ENCODE peak calls at places on chromosomes 6 and 20, in six cellular contexts. C, J, A, B, V and K are unnamed samples.

GRCh38 chr20:21102691-21103311 is 3.4 kb downstream of the LINC00237 start:
- DNase-seq in C (no peak), A (peak), B (peak), J (peak), V (peak), K (no peak)

GRCh38 chr20:1389703-1390385 is 3.0 kb downstream of the FKBP1A start:
- DNase-seq in B (no peak), A (no peak), J (no peak), V (no peak), C (no peak), K (no peak)

GRCh38 chr6:13814938-13815575 is 700 bp upstream of the MCUR1 start:
- DNase-seq in A (no peak), V (no peak), J (no peak), B (no peak), C (no peak), K (no peak)

GRCh38 chr20:57451759-57452661 is 60.8 kb downstream of the RBM38 start:
- DNase-seq in J (no peak), A (no peak), C (peak), V (no peak), B (no peak), K (no peak)

GRCh38 chr6:144165784-144166183 is 15.5 kb downstream of the STX11 start:
- DNase-seq in J (no peak), A (no peak), C (no peak), V (no peak), B (no peak), K (no peak)

GRCh38 chr6:223763-224162 is 68.5 kb upstream of the DUSP22 start:
- DNase-seq in J (no peak), V (no peak), B (peak), C (no peak), A (no peak), K (no peak)

GRCh38 chr6:89528865-89529264 is 95.9 kb downstream of the ANKRD6 start:
- DNase-seq in A (no peak), C (no peak), B (no peak), V (no peak), J (no peak), K (no peak)

GRCh38 chr6:131651782-131652181 is 14.7 kb downstream of the ENPP3 start:
- DNase-seq in J (no peak), V (no peak), C (no peak), A (no peak), B (no peak), K (no peak)

GRCh38 chr20:41347523-41348429 is 7.2 kb downstream of the LPIN3 start:
- DNase-seq in C (no peak), B (no peak), A (no peak), V (no peak), J (no peak), K (no peak)

GRCh38 chr6:108621117-108621516 is 60.4 kb downstream of the FOXO3 start:
- DNase-seq in C (no peak), B (peak), A (no peak), J (no peak), V (peak), K (peak)

GRCh38 chr6:159104931-159105330 is 60.1 kb upstream of the TAGAP start:
- DNase-seq in J (no peak), B (no peak), V (no peak), A (no peak), C (no peak), K (no peak)

GRCh38 chr6:134295953-134296553 is 21.9 kb downstream of the SGK1 start:
- DNase-seq in A (no peak), B (peak), J (peak), V (peak), C (peak), K (peak)

GRCh38 chr6:165119231-165120020 is 190.0 kb downstream of the C6orf118 start:
- DNase-seq in V (no peak), A (peak), J (no peak), B (no peak), C (no peak), K (no peak)

GRCh38 chr6:20900396-20901160 is 366.3 kb downstream of the CDKAL1 start:
- DNase-seq in J (no peak), A (no peak), V (no peak), B (no peak), C (no peak), K (no peak)

GRCh38 chr6:138956244-138956924 is 31.7 kb downstream of the REPS1 start:
- DNase-seq in J (no peak), A (no peak), V (no peak), C (no peak), B (no peak), K (no peak)

GRCh38 chr6:55668625-55669024 is 89.6 kb upstream of the HMGCLL1 start:
- DNase-seq in A (no peak), B (no peak), C (no peak), V (no peak), J (peak), K (no peak)

GRCh38 chr6:125839471-125839870 is 48.7 kb downstream of the NCOA7 start:
- DNase-seq in B (no peak), V (no peak), C (no peak), A (no peak), J (no peak), K (no peak)

GRCh38 chr6:137982418-137983189 is 115.5 kb downstream of the TNFAIP3 start:
- DNase-seq in V (no peak), J (no peak), C (no peak), A (no peak), B (no peak), K (no peak)

GRCh38 chr6:151690768-151691562 is 116.5 kb upstream of the ESR1 start:
- DNase-seq in B (no peak), C (no peak), J (no peak), A (no peak), V (no peak), K (no peak)

GRCh38 chr20:38275815-38276550 is 15.4 kb upstream of the KIAA1755 start:
- DNase-seq in J (no peak), C (no peak), V (no peak), B (peak), A (no peak), K (peak)

GRCh38 chr6:4962905-4963304 is 40.9 kb downstream of the RPP40 start:
- DNase-seq in V (no peak), A (no peak), C (no peak), J (no peak), B (no peak), K (no peak)

GRCh38 chr20:51022227-51022802 is 592 bp downstream of the KCNG1 start:
- DNase-seq in B (no peak), J (no peak), C (no peak), A (no peak), V (no peak), K (no peak)

GRCh38 chr6:108581237-108581931 is 20.7 kb downstream of the FOXO3 start:
- DNase-seq in C (no peak), B (no peak), A (no peak), V (peak), J (peak), K (no peak)

GRCh38 chr6:108947114-108947854 is 99.1 kb downstream of the ARMC2 start:
- DNase-seq in A (no peak), V (peak), C (peak), B (no peak), J (peak), K (peak)

GRCh38 chr6:111938710-111939109 is 65.5 kb upstream of the FYN start:
- DNase-seq in J (no peak), A (no peak), C (no peak), V (no peak), B (no peak), K (no peak)

GRCh38 chr6:29908341-29908662 is 34.0 kb upstream of the HLA-A start:
- DNase-seq in V (no peak), A (no peak), B (peak), J (no peak), C (no peak), K (no peak)

GRCh38 chr6:130624046-130624445 is 203.2 kb upstream of the SMLR1 start:
- DNase-seq in V (no peak), A (no peak), B (no peak), J (no peak), C (no peak), K (no peak)

GRCh38 chr6:138999949-139000725 is 12.1 kb upstream of the REPS1 start:
- DNase-seq in B (no peak), A (no peak), V (no peak), C (no peak), J (no peak), K (no peak)

GRCh38 chr6:153031335-153031955 is 28.9 kb upstream of the MTRF1L start:
- DNase-seq in C (no peak), A (no peak), V (no peak), B (no peak), J (no peak), K (no peak)

GRCh38 chr6:28884423-28885148 is 39.2 kb downstream of the TRIM27 start:
- DNase-seq in V (no peak), J (no peak), B (no peak), C (no peak), A (no peak), K (no peak)
- H3K4me3 ChIP-seq in V (no peak), J (no peak), B (peak), C (no peak), A (no peak), K (no peak)

DNA sequence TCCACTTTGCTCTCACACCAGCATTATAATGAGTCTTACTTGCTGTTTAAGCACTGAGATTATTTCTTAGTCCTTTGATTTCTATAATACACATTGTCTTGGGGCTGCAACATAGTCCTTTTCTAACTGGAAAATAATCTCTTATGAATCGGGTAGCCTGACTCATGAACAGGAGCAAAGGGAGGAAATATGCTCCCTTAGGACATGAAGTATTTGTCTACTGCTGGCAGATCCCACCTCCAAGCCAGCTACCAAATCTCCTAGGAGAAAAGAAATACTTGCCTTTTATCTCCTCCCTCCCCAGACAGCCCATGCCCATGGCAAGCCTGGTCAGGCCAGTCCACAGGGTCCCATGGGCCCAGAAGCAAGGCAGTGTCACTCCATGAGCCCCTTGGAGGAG is 37.0 kb upstream of the SLC4A11 start:
- DNase-seq in V (no peak), C (no peak), A (no peak), B (no peak), J (no peak), K (no peak)
- TF ChIP-seq CTCF in V (no peak), C (no peak), A (no peak), B (no peak), J (no peak), K (no peak)

GRCh38 chr20:53579266-53579580 is 14.4 kb downstream of the ZNF217 start:
- DNase-seq in C (no peak), A (no peak), V (no peak), B (no peak), J (no peak), K (no peak)
- H3K4me3 ChIP-seq in C (peak), A (peak), V (no peak), B (peak), J (no peak), K (no peak)

DNA sequence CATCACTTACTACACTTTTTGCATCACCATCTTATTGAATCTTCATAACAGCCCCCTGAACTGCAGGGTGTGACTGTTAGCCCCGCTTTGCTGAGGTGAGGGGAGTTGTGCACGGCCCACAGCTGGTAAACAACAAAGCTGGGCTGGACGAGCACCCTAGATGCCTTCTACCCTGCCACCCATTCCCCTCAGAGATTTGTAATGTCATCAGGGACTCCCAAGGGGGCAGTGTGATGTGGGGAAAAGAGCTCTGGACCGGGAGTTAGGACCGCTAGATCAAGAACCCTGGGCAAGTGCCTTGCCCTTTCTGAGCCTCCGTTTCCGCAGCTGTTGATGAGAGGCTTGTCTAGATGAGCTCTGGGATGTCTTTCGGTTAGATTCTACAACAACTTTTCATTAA is 20.9 kb downstream of the PKIG start:
- DNase-seq in C (no peak), J (no peak), V (peak), B (no peak), A (peak), K (no peak)
- TF ChIP-seq CTCF in C (no peak), J (no peak), V (no peak), B (no peak), A (peak), K (no peak)

DNA sequence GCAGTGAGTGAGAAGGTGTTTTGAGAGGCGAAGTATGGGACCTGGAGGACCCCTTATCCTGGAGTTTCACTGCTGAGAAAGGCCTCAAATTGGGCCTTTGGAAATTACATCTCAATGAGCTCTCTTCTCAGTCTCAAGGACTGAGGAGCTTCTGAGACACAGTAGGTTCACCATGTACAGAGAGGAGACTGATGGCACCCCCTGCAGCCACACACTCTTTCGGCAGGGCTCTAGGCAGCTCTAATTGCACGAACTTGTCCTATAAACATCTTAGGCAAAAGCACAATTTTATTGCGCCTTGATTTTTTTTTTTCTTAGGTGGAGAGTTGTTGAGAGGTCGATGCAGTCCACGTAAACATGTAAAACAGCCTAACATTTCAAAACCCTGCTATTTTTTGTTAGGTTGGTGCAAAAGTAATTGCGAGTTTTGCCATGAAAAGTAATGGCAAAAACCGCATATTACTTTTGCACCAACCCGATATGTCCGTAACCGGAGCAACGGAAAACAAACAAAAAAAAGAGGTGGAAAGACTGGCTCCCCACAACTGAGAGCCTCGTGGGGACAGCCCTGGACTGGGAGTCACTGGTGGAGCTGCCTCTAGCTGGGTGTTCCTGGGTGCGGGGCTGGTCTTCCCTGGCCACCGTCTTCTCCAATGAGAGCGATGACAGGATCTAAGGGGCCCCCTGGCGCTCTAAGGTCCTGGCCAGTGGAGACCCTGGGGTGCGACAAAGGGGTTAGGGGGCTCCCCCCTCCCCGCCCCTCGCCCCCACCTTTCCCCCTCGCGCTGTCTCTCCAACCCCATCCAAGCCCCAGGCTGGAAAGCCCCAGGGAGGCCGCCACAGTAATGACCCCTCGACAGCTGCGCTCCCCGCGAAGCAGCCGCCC is 84.0 kb upstream of the EYA2 start:
- DNase-seq in B (no peak), V (no peak), C (no peak), A (no peak), J (no peak), K (no peak)
- H3K4me3 ChIP-seq in B (no peak), V (no peak), C (no peak), A (no peak), J (no peak), K (no peak)

DNA sequence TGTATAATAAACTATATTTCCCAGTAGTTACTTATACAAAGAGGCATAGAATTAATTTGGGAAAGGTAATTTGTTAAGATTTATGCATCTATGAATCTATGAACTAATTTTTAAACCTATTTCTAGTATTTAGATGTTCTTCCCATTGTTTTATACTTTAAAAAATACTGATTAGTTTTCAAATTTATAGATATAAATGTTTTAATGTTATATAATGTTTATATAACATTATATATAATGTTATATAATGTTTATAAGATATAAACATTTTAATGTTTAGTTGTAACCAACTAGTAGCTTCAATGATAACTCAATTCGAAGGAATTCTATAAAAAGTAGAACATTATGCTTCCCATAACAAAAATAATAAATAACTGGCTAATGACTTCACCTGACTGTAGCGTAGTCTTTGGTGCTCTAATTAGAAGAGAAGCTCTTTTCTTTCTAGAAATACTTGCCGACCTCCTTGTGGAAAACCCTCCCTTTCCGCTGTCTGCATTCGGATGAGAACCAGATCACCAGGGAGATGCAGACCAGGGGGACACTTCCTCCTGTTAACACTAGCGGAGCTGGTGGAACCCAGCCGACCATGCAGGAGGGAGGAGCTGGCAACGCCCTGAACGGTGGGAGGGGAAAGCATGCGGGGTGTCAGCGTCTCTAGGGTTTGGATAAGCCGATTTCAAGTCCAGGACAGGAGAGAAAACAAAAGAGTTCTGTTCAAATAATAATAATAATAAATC is 158.4 kb downstream of the OR2B2 start:
- DNase-seq in V (peak), C (peak), B (peak), A (peak), J (peak), K (no peak)
- TF ChIP-seq CTCF in V (no peak), C (no peak), B (no peak), A (peak), J (no peak), K (peak)